ENCODE peak calls at places on chromosomes 3 and 15, in eight cellular contexts. One of them, this sample, is unnamed.

GRCh38 chr3:43071313-43071893 is 34.5 kb downstream of the POMGNT2 start:
- DNase-seq in stimulated activated CD8-positive, alpha-beta memory T cell treated with anti-CD3 and anti-CD28 coated beads, Interleukin-4, amount 100 ng/mL, for 4 hours: no peak
- DNase-seq in neural progenitor cell: peak
- DNase-seq in activated T-cell treated with anti-CD3 and anti-CD28 coated beads for 1 hour: no peak
- DNase-seq in NCI-H1436: no peak
- DNase-seq in NCI-H69: peak
- DNase-seq in stimulated activated naive CD8-positive, alpha-beta T cell treated with anti-CD3 and anti-CD28 coated beads, Interleukin-15, Interleukin-2, amounts not matched to agents 100 U/mL and 50 U/mL, for 24 hours: peak
- DNase-seq in COR-L47: no peak
- DNase-seq in this sample: peak

GRCh38 chr3:175456496-175456895 is 597.4 kb downstream of the NAALADL2 start:
- DNase-seq in stimulated activated CD8-positive, alpha-beta memory T cell treated with anti-CD3 and anti-CD28 coated beads, Interleukin-4, amount 100 ng/mL, for 4 hours: no peak
- DNase-seq in neural progenitor cell: no peak
- DNase-seq in activated T-cell treated with anti-CD3 and anti-CD28 coated beads for 1 hour: no peak
- DNase-seq in NCI-H1436: no peak
- DNase-seq in NCI-H69: no peak
- DNase-seq in stimulated activated naive CD8-positive, alpha-beta T cell treated with anti-CD3 and anti-CD28 coated beads, Interleukin-15, Interleukin-2, amounts not matched to agents 100 U/mL and 50 U/mL, for 24 hours: no peak
- DNase-seq in COR-L47: no peak
- DNase-seq in this sample: no peak

GRCh38 chr3:70431906-70432305 is 119.5 kb upstream of the MDFIC2 start:
- DNase-seq in stimulated activated CD8-positive, alpha-beta memory T cell treated with anti-CD3 and anti-CD28 coated beads, Interleukin-4, amount 100 ng/mL, for 4 hours: no peak
- DNase-seq in neural progenitor cell: no peak
- DNase-seq in activated T-cell treated with anti-CD3 and anti-CD28 coated beads for 1 hour: no peak
- DNase-seq in NCI-H1436: no peak
- DNase-seq in NCI-H69: no peak
- DNase-seq in stimulated activated naive CD8-positive, alpha-beta T cell treated with anti-CD3 and anti-CD28 coated beads, Interleukin-15, Interleukin-2, amounts not matched to agents 100 U/mL and 50 U/mL, for 24 hours: no peak
- DNase-seq in COR-L47: no peak
- DNase-seq in this sample: no peak

GRCh38 chr3:178047496-178047895 is 488.7 kb upstream of the KCNMB2 start:
- DNase-seq in stimulated activated CD8-positive, alpha-beta memory T cell treated with anti-CD3 and anti-CD28 coated beads, Interleukin-4, amount 100 ng/mL, for 4 hours: no peak
- DNase-seq in neural progenitor cell: no peak
- DNase-seq in activated T-cell treated with anti-CD3 and anti-CD28 coated beads for 1 hour: no peak
- DNase-seq in NCI-H1436: no peak
- DNase-seq in NCI-H69: peak
- DNase-seq in stimulated activated naive CD8-positive, alpha-beta T cell treated with anti-CD3 and anti-CD28 coated beads, Interleukin-15, Interleukin-2, amounts not matched to agents 100 U/mL and 50 U/mL, for 24 hours: no peak
- DNase-seq in COR-L47: no peak
- DNase-seq in this sample: no peak

GRCh38 chr3:194900886-194901522 is 215.3 kb downstream of the FAM43A start:
- DNase-seq in stimulated activated CD8-positive, alpha-beta memory T cell treated with anti-CD3 and anti-CD28 coated beads, Interleukin-4, amount 100 ng/mL, for 4 hours: no peak
- DNase-seq in neural progenitor cell: no peak
- DNase-seq in activated T-cell treated with anti-CD3 and anti-CD28 coated beads for 1 hour: no peak
- DNase-seq in NCI-H1436: no peak
- DNase-seq in NCI-H69: no peak
- DNase-seq in stimulated activated naive CD8-positive, alpha-beta T cell treated with anti-CD3 and anti-CD28 coated beads, Interleukin-15, Interleukin-2, amounts not matched to agents 100 U/mL and 50 U/mL, for 24 hours: no peak
- DNase-seq in COR-L47: no peak
- DNase-seq in this sample: peak

GRCh38 chr3:159237221-159237620 is 435.4 kb downstream of the MFSD1 start:
- DNase-seq in stimulated activated CD8-positive, alpha-beta memory T cell treated with anti-CD3 and anti-CD28 coated beads, Interleukin-4, amount 100 ng/mL, for 4 hours: no peak
- DNase-seq in neural progenitor cell: no peak
- DNase-seq in activated T-cell treated with anti-CD3 and anti-CD28 coated beads for 1 hour: no peak
- DNase-seq in NCI-H1436: no peak
- DNase-seq in NCI-H69: peak
- DNase-seq in stimulated activated naive CD8-positive, alpha-beta T cell treated with anti-CD3 and anti-CD28 coated beads, Interleukin-15, Interleukin-2, amounts not matched to agents 100 U/mL and 50 U/mL, for 24 hours: no peak
- DNase-seq in COR-L47: no peak
- DNase-seq in this sample: no peak

GRCh38 chr3:61575893-61576292 is 14.5 kb downstream of the PTPRG start:
- DNase-seq in stimulated activated CD8-positive, alpha-beta memory T cell treated with anti-CD3 and anti-CD28 coated beads, Interleukin-4, amount 100 ng/mL, for 4 hours: no peak
- DNase-seq in neural progenitor cell: no peak
- DNase-seq in activated T-cell treated with anti-CD3 and anti-CD28 coated beads for 1 hour: no peak
- DNase-seq in NCI-H1436: no peak
- DNase-seq in NCI-H69: no peak
- DNase-seq in stimulated activated naive CD8-positive, alpha-beta T cell treated with anti-CD3 and anti-CD28 coated beads, Interleukin-15, Interleukin-2, amounts not matched to agents 100 U/mL and 50 U/mL, for 24 hours: no peak
- DNase-seq in COR-L47: no peak
- DNase-seq in this sample: no peak

GRCh38 chr3:160257606-160258005 is 32.4 kb downstream of the C3orf80 start:
- DNase-seq in stimulated activated CD8-positive, alpha-beta memory T cell treated with anti-CD3 and anti-CD28 coated beads, Interleukin-4, amount 100 ng/mL, for 4 hours: no peak
- DNase-seq in neural progenitor cell: no peak
- DNase-seq in activated T-cell treated with anti-CD3 and anti-CD28 coated beads for 1 hour: no peak
- DNase-seq in NCI-H1436: no peak
- DNase-seq in NCI-H69: no peak
- DNase-seq in stimulated activated naive CD8-positive, alpha-beta T cell treated with anti-CD3 and anti-CD28 coated beads, Interleukin-15, Interleukin-2, amounts not matched to agents 100 U/mL and 50 U/mL, for 24 hours: no peak
- DNase-seq in COR-L47: no peak
- DNase-seq in this sample: no peak

GRCh38 chr15:45638641-45639040 is 3.8 kb downstream of the SQOR start:
- DNase-seq in stimulated activated CD8-positive, alpha-beta memory T cell treated with anti-CD3 and anti-CD28 coated beads, Interleukin-4, amount 100 ng/mL, for 4 hours: no peak
- DNase-seq in neural progenitor cell: no peak
- DNase-seq in activated T-cell treated with anti-CD3 and anti-CD28 coated beads for 1 hour: no peak
- DNase-seq in NCI-H1436: no peak
- DNase-seq in NCI-H69: no peak
- DNase-seq in stimulated activated naive CD8-positive, alpha-beta T cell treated with anti-CD3 and anti-CD28 coated beads, Interleukin-15, Interleukin-2, amounts not matched to agents 100 U/mL and 50 U/mL, for 24 hours: no peak
- DNase-seq in COR-L47: no peak
- DNase-seq in this sample: no peak

GRCh38 chr3:66302288-66302687 is 81.5 kb downstream of the SLC25A26 start:
- DNase-seq in stimulated activated CD8-positive, alpha-beta memory T cell treated with anti-CD3 and anti-CD28 coated beads, Interleukin-4, amount 100 ng/mL, for 4 hours: no peak
- DNase-seq in neural progenitor cell: no peak
- DNase-seq in activated T-cell treated with anti-CD3 and anti-CD28 coated beads for 1 hour: no peak
- DNase-seq in NCI-H1436: no peak
- DNase-seq in NCI-H69: no peak
- DNase-seq in stimulated activated naive CD8-positive, alpha-beta T cell treated with anti-CD3 and anti-CD28 coated beads, Interleukin-15, Interleukin-2, amounts not matched to agents 100 U/mL and 50 U/mL, for 24 hours: no peak
- DNase-seq in COR-L47: no peak
- DNase-seq in this sample: no peak

GRCh38 chr3:31054032-31054431 is 159.6 kb upstream of the GADL1 start:
- DNase-seq in stimulated activated CD8-positive, alpha-beta memory T cell treated with anti-CD3 and anti-CD28 coated beads, Interleukin-4, amount 100 ng/mL, for 4 hours: no peak
- DNase-seq in neural progenitor cell: no peak
- DNase-seq in activated T-cell treated with anti-CD3 and anti-CD28 coated beads for 1 hour: no peak
- DNase-seq in NCI-H1436: no peak
- DNase-seq in NCI-H69: no peak
- DNase-seq in stimulated activated naive CD8-positive, alpha-beta T cell treated with anti-CD3 and anti-CD28 coated beads, Interleukin-15, Interleukin-2, amounts not matched to agents 100 U/mL and 50 U/mL, for 24 hours: no peak
- DNase-seq in COR-L47: no peak
- DNase-seq in this sample: no peak

GRCh38 chr3:146189519-146190173 is 28.7 kb upstream of the PLOD2 start:
- DNase-seq in stimulated activated CD8-positive, alpha-beta memory T cell treated with anti-CD3 and anti-CD28 coated beads, Interleukin-4, amount 100 ng/mL, for 4 hours: no peak
- DNase-seq in neural progenitor cell: peak
- DNase-seq in activated T-cell treated with anti-CD3 and anti-CD28 coated beads for 1 hour: no peak
- DNase-seq in NCI-H1436: peak
- DNase-seq in NCI-H69: peak
- DNase-seq in stimulated activated naive CD8-positive, alpha-beta T cell treated with anti-CD3 and anti-CD28 coated beads, Interleukin-15, Interleukin-2, amounts not matched to agents 100 U/mL and 50 U/mL, for 24 hours: no peak
- DNase-seq in COR-L47: peak
- DNase-seq in this sample: peak

GRCh38 chr3:149792485-149793270 is at the start of gene ANKUB1:
- DNase-seq in stimulated activated CD8-positive, alpha-beta memory T cell treated with anti-CD3 and anti-CD28 coated beads, Interleukin-4, amount 100 ng/mL, for 4 hours: no peak
- DNase-seq in neural progenitor cell: no peak
- DNase-seq in activated T-cell treated with anti-CD3 and anti-CD28 coated beads for 1 hour: no peak
- DNase-seq in NCI-H1436: peak
- DNase-seq in NCI-H69: no peak
- DNase-seq in stimulated activated naive CD8-positive, alpha-beta T cell treated with anti-CD3 and anti-CD28 coated beads, Interleukin-15, Interleukin-2, amounts not matched to agents 100 U/mL and 50 U/mL, for 24 hours: no peak
- DNase-seq in COR-L47: no peak
- DNase-seq in this sample: no peak

GRCh38 chr3:151395806-151396205 is 11.3 kb upstream of the P2RY12 start:
- DNase-seq in stimulated activated CD8-positive, alpha-beta memory T cell treated with anti-CD3 and anti-CD28 coated beads, Interleukin-4, amount 100 ng/mL, for 4 hours: no peak
- DNase-seq in neural progenitor cell: no peak
- DNase-seq in activated T-cell treated with anti-CD3 and anti-CD28 coated beads for 1 hour: no peak
- DNase-seq in NCI-H1436: no peak
- DNase-seq in NCI-H69: no peak
- DNase-seq in stimulated activated naive CD8-positive, alpha-beta T cell treated with anti-CD3 and anti-CD28 coated beads, Interleukin-15, Interleukin-2, amounts not matched to agents 100 U/mL and 50 U/mL, for 24 hours: no peak
- DNase-seq in COR-L47: no peak
- DNase-seq in this sample: no peak

GRCh38 chr15:75065851-75066509 is 42.6 kb downstream of the PPCDC start:
- DNase-seq in stimulated activated CD8-positive, alpha-beta memory T cell treated with anti-CD3 and anti-CD28 coated beads, Interleukin-4, amount 100 ng/mL, for 4 hours: no peak
- DNase-seq in neural progenitor cell: no peak
- DNase-seq in activated T-cell treated with anti-CD3 and anti-CD28 coated beads for 1 hour: no peak
- DNase-seq in NCI-H1436: peak
- DNase-seq in NCI-H69: peak
- DNase-seq in stimulated activated naive CD8-positive, alpha-beta T cell treated with anti-CD3 and anti-CD28 coated beads, Interleukin-15, Interleukin-2, amounts not matched to agents 100 U/mL and 50 U/mL, for 24 hours: no peak
- DNase-seq in COR-L47: no peak
- DNase-seq in this sample: peak

GRCh38 chr3:196963309-196963953 is 5.2 kb downstream of the PIGZ start:
- DNase-seq in stimulated activated CD8-positive, alpha-beta memory T cell treated with anti-CD3 and anti-CD28 coated beads, Interleukin-4, amount 100 ng/mL, for 4 hours: no peak
- DNase-seq in neural progenitor cell: no peak
- DNase-seq in activated T-cell treated with anti-CD3 and anti-CD28 coated beads for 1 hour: no peak
- DNase-seq in NCI-H1436: no peak
- DNase-seq in NCI-H69: no peak
- DNase-seq in stimulated activated naive CD8-positive, alpha-beta T cell treated with anti-CD3 and anti-CD28 coated beads, Interleukin-15, Interleukin-2, amounts not matched to agents 100 U/mL and 50 U/mL, for 24 hours: no peak
- DNase-seq in COR-L47: no peak
- DNase-seq in this sample: no peak

GRCh38 chr3:149596136-149596770 is 61.6 kb downstream of the WWTR1 start:
- DNase-seq in stimulated activated CD8-positive, alpha-beta memory T cell treated with anti-CD3 and anti-CD28 coated beads, Interleukin-4, amount 100 ng/mL, for 4 hours: no peak
- DNase-seq in neural progenitor cell: no peak
- DNase-seq in activated T-cell treated with anti-CD3 and anti-CD28 coated beads for 1 hour: no peak
- DNase-seq in NCI-H1436: no peak
- DNase-seq in NCI-H69: no peak
- DNase-seq in stimulated activated naive CD8-positive, alpha-beta T cell treated with anti-CD3 and anti-CD28 coated beads, Interleukin-15, Interleukin-2, amounts not matched to agents 100 U/mL and 50 U/mL, for 24 hours: no peak
- DNase-seq in COR-L47: no peak
- DNase-seq in this sample: no peak

GRCh38 chr3:174000675-174001074 is 603.1 kb downstream of the NLGN1 start:
- DNase-seq in stimulated activated CD8-positive, alpha-beta memory T cell treated with anti-CD3 and anti-CD28 coated beads, Interleukin-4, amount 100 ng/mL, for 4 hours: no peak
- DNase-seq in neural progenitor cell: no peak
- DNase-seq in activated T-cell treated with anti-CD3 and anti-CD28 coated beads for 1 hour: no peak
- DNase-seq in NCI-H1436: no peak
- DNase-seq in NCI-H69: no peak
- DNase-seq in stimulated activated naive CD8-positive, alpha-beta T cell treated with anti-CD3 and anti-CD28 coated beads, Interleukin-15, Interleukin-2, amounts not matched to agents 100 U/mL and 50 U/mL, for 24 hours: no peak
- DNase-seq in COR-L47: no peak
- DNase-seq in this sample: no peak

GRCh38 chr3:136042608-136043221 is 77.2 kb downstream of the PPP2R3A start:
- DNase-seq in stimulated activated CD8-positive, alpha-beta memory T cell treated with anti-CD3 and anti-CD28 coated beads, Interleukin-4, amount 100 ng/mL, for 4 hours: no peak
- DNase-seq in neural progenitor cell: peak
- DNase-seq in activated T-cell treated with anti-CD3 and anti-CD28 coated beads for 1 hour: no peak
- DNase-seq in NCI-H1436: peak
- DNase-seq in NCI-H69: peak
- DNase-seq in stimulated activated naive CD8-positive, alpha-beta T cell treated with anti-CD3 and anti-CD28 coated beads, Interleukin-15, Interleukin-2, amounts not matched to agents 100 U/mL and 50 U/mL, for 24 hours: no peak
- DNase-seq in COR-L47: peak
- DNase-seq in this sample: no peak

GRCh38 chr3:188432826-188433525 is 279.0 kb downstream of the LPP start:
- DNase-seq in stimulated activated CD8-positive, alpha-beta memory T cell treated with anti-CD3 and anti-CD28 coated beads, Interleukin-4, amount 100 ng/mL, for 4 hours: no peak
- DNase-seq in neural progenitor cell: no peak
- DNase-seq in activated T-cell treated with anti-CD3 and anti-CD28 coated beads for 1 hour: no peak
- DNase-seq in NCI-H1436: no peak
- DNase-seq in NCI-H69: no peak
- DNase-seq in stimulated activated naive CD8-positive, alpha-beta T cell treated with anti-CD3 and anti-CD28 coated beads, Interleukin-15, Interleukin-2, amounts not matched to agents 100 U/mL and 50 U/mL, for 24 hours: no peak
- DNase-seq in COR-L47: no peak
- DNase-seq in this sample: no peak

GRCh38 chr3:15160662-15161061 is 45.4 kb upstream of the CAPN7 start:
- DNase-seq in stimulated activated CD8-positive, alpha-beta memory T cell treated with anti-CD3 and anti-CD28 coated beads, Interleukin-4, amount 100 ng/mL, for 4 hours: no peak
- DNase-seq in neural progenitor cell: no peak
- DNase-seq in activated T-cell treated with anti-CD3 and anti-CD28 coated beads for 1 hour: no peak
- DNase-seq in NCI-H1436: no peak
- DNase-seq in NCI-H69: no peak
- DNase-seq in stimulated activated naive CD8-positive, alpha-beta T cell treated with anti-CD3 and anti-CD28 coated beads, Interleukin-15, Interleukin-2, amounts not matched to agents 100 U/mL and 50 U/mL, for 24 hours: no peak
- DNase-seq in COR-L47: no peak
- DNase-seq in this sample: no peak

GRCh38 chr15:94234300-94234699 is 2.9 kb downstream of the MCTP2 start:
- DNase-seq in stimulated activated CD8-positive, alpha-beta memory T cell treated with anti-CD3 and anti-CD28 coated beads, Interleukin-4, amount 100 ng/mL, for 4 hours: no peak
- DNase-seq in neural progenitor cell: no peak
- DNase-seq in activated T-cell treated with anti-CD3 and anti-CD28 coated beads for 1 hour: no peak
- DNase-seq in NCI-H1436: no peak
- DNase-seq in NCI-H69: peak
- DNase-seq in stimulated activated naive CD8-positive, alpha-beta T cell treated with anti-CD3 and anti-CD28 coated beads, Interleukin-15, Interleukin-2, amounts not matched to agents 100 U/mL and 50 U/mL, for 24 hours: peak
- DNase-seq in COR-L47: no peak
- DNase-seq in this sample: no peak

GRCh38 chr3:44648564-44649229 is at the start of gene ZNF35:
- DNase-seq in stimulated activated CD8-positive, alpha-beta memory T cell treated with anti-CD3 and anti-CD28 coated beads, Interleukin-4, amount 100 ng/mL, for 4 hours: no peak
- DNase-seq in neural progenitor cell: peak
- DNase-seq in activated T-cell treated with anti-CD3 and anti-CD28 coated beads for 1 hour: no peak
- DNase-seq in NCI-H1436: peak
- DNase-seq in NCI-H69: peak
- DNase-seq in stimulated activated naive CD8-positive, alpha-beta T cell treated with anti-CD3 and anti-CD28 coated beads, Interleukin-15, Interleukin-2, amounts not matched to agents 100 U/mL and 50 U/mL, for 24 hours: peak
- DNase-seq in COR-L47: peak
- DNase-seq in this sample: peak

GRCh38 chr3:10551821-10552630 is 46.6 kb upstream of the ATP2B2 start:
- DNase-seq in stimulated activated CD8-positive, alpha-beta memory T cell treated with anti-CD3 and anti-CD28 coated beads, Interleukin-4, amount 100 ng/mL, for 4 hours: peak
- DNase-seq in neural progenitor cell: no peak
- DNase-seq in activated T-cell treated with anti-CD3 and anti-CD28 coated beads for 1 hour: peak
- DNase-seq in NCI-H1436: no peak
- DNase-seq in NCI-H69: peak
- DNase-seq in stimulated activated naive CD8-positive, alpha-beta T cell treated with anti-CD3 and anti-CD28 coated beads, Interleukin-15, Interleukin-2, amounts not matched to agents 100 U/mL and 50 U/mL, for 24 hours: peak
- DNase-seq in COR-L47: no peak
- DNase-seq in this sample: no peak

GRCh38 chr3:12897537-12898289 is 56.3 kb upstream of the RPL32 start:
- DNase-seq in stimulated activated CD8-positive, alpha-beta memory T cell treated with anti-CD3 and anti-CD28 coated beads, Interleukin-4, amount 100 ng/mL, for 4 hours: no peak
- DNase-seq in neural progenitor cell: no peak
- DNase-seq in activated T-cell treated with anti-CD3 and anti-CD28 coated beads for 1 hour: no peak
- DNase-seq in NCI-H1436: no peak
- DNase-seq in NCI-H69: peak
- DNase-seq in stimulated activated naive CD8-positive, alpha-beta T cell treated with anti-CD3 and anti-CD28 coated beads, Interleukin-15, Interleukin-2, amounts not matched to agents 100 U/mL and 50 U/mL, for 24 hours: no peak
- DNase-seq in COR-L47: peak
- DNase-seq in this sample: no peak

GRCh38 chr3:148631124-148631903 is 66.4 kb upstream of the AGTR1 start:
- DNase-seq in stimulated activated CD8-positive, alpha-beta memory T cell treated with anti-CD3 and anti-CD28 coated beads, Interleukin-4, amount 100 ng/mL, for 4 hours: no peak
- DNase-seq in neural progenitor cell: peak
- DNase-seq in activated T-cell treated with anti-CD3 and anti-CD28 coated beads for 1 hour: no peak
- DNase-seq in NCI-H1436: no peak
- DNase-seq in NCI-H69: no peak
- DNase-seq in stimulated activated naive CD8-positive, alpha-beta T cell treated with anti-CD3 and anti-CD28 coated beads, Interleukin-15, Interleukin-2, amounts not matched to agents 100 U/mL and 50 U/mL, for 24 hours: no peak
- DNase-seq in COR-L47: no peak
- DNase-seq in this sample: peak

GRCh38 chr15:100692671-100693070 is 90.3 kb downstream of the ASB7 start:
- DNase-seq in stimulated activated CD8-positive, alpha-beta memory T cell treated with anti-CD3 and anti-CD28 coated beads, Interleukin-4, amount 100 ng/mL, for 4 hours: no peak
- DNase-seq in neural progenitor cell: no peak
- DNase-seq in activated T-cell treated with anti-CD3 and anti-CD28 coated beads for 1 hour: no peak
- DNase-seq in NCI-H1436: no peak
- DNase-seq in NCI-H69: no peak
- DNase-seq in stimulated activated naive CD8-positive, alpha-beta T cell treated with anti-CD3 and anti-CD28 coated beads, Interleukin-15, Interleukin-2, amounts not matched to agents 100 U/mL and 50 U/mL, for 24 hours: no peak
- DNase-seq in COR-L47: no peak
- DNase-seq in this sample: no peak

GRCh38 chr3:71066849-71067261 is 516.7 kb downstream of the FOXP1 start:
- DNase-seq in stimulated activated CD8-positive, alpha-beta memory T cell treated with anti-CD3 and anti-CD28 coated beads, Interleukin-4, amount 100 ng/mL, for 4 hours: no peak
- DNase-seq in neural progenitor cell: peak
- DNase-seq in activated T-cell treated with anti-CD3 and anti-CD28 coated beads for 1 hour: no peak
- DNase-seq in NCI-H1436: no peak
- DNase-seq in NCI-H69: peak
- DNase-seq in stimulated activated naive CD8-positive, alpha-beta T cell treated with anti-CD3 and anti-CD28 coated beads, Interleukin-15, Interleukin-2, amounts not matched to agents 100 U/mL and 50 U/mL, for 24 hours: peak
- DNase-seq in COR-L47: no peak
- DNase-seq in this sample: no peak

GRCh38 chr3:73365756-73366397 is 258.9 kb downstream of the PDZRN3 start:
- DNase-seq in stimulated activated CD8-positive, alpha-beta memory T cell treated with anti-CD3 and anti-CD28 coated beads, Interleukin-4, amount 100 ng/mL, for 4 hours: no peak
- DNase-seq in neural progenitor cell: no peak
- DNase-seq in activated T-cell treated with anti-CD3 and anti-CD28 coated beads for 1 hour: no peak
- DNase-seq in NCI-H1436: no peak
- DNase-seq in NCI-H69: no peak
- DNase-seq in stimulated activated naive CD8-positive, alpha-beta T cell treated with anti-CD3 and anti-CD28 coated beads, Interleukin-15, Interleukin-2, amounts not matched to agents 100 U/mL and 50 U/mL, for 24 hours: no peak
- DNase-seq in COR-L47: no peak
- DNase-seq in this sample: no peak

GRCh38 chr15:36612063-36612788 is 32.8 kb downstream of the CDIN1 start:
- DNase-seq in stimulated activated CD8-positive, alpha-beta memory T cell treated with anti-CD3 and anti-CD28 coated beads, Interleukin-4, amount 100 ng/mL, for 4 hours: no peak
- DNase-seq in neural progenitor cell: no peak
- DNase-seq in activated T-cell treated with anti-CD3 and anti-CD28 coated beads for 1 hour: no peak
- DNase-seq in NCI-H1436: no peak
- DNase-seq in NCI-H69: no peak
- DNase-seq in stimulated activated naive CD8-positive, alpha-beta T cell treated with anti-CD3 and anti-CD28 coated beads, Interleukin-15, Interleukin-2, amounts not matched to agents 100 U/mL and 50 U/mL, for 24 hours: no peak
- DNase-seq in COR-L47: no peak
- DNase-seq in this sample: no peak

This sample was measured in WERI-Rb-1.